ENCODE peak calls at places on chromosome 21, in seven cellular contexts. T, U, E, J, Z, O and S are unnamed samples.

GRCh38 chr21:45593162-45594022 is 50.1 kb upstream of the PCBP3 start:
- DNase-seq in T (no peak), U (no peak), E (no peak), J (no peak), Z (no peak), O (no peak), S (no peak)

GRCh38 chr21:45294509-45295291 is 7.0 kb upstream of the POFUT2 start:
- DNase-seq in T (peak), U (no peak), E (peak), J (peak), Z (no peak), O (no peak), S (peak)

GRCh38 chr21:28089599-28090421 is 902.9 kb downstream of the LTN1 start:
- DNase-seq in T (peak), U (no peak), E (no peak), J (no peak), Z (peak), O (no peak), S (no peak)

GRCh38 chr21:43854773-43855633 is 10.0 kb upstream of the AGPAT3 start:
- DNase-seq in T (no peak), U (no peak), E (no peak), J (no peak), Z (no peak), O (no peak), S (no peak)

GRCh38 chr21:46071082-46071481 is 26.8 kb upstream of the COL6A2 start:
- DNase-seq in T (no peak), U (no peak), E (no peak), J (no peak), Z (no peak), O (no peak), S (peak)

GRCh38 chr21:42222821-42223390 is 4.0 kb downstream of the ABCG1 start:
- DNase-seq in T (no peak), U (no peak), E (no peak), J (no peak), Z (no peak), O (no peak), S (no peak)

GRCh38 chr21:34836933-34837505 is 168.2 kb downstream of the CLIC6 start:
- DNase-seq in T (no peak), U (no peak), E (no peak), J (no peak), Z (no peak), O (no peak), S (no peak)

GRCh38 chr21:43578677-43579313 is 80.5 kb downstream of the HSF2BP start:
- DNase-seq in T (no peak), U (no peak), E (peak), J (no peak), Z (no peak), O (no peak), S (no peak)

GRCh38 chr21:43957128-43957571 is 55.0 kb upstream of the TRAPPC10 start:
- DNase-seq in T (no peak), U (no peak), E (no peak), J (no peak), Z (no peak), O (no peak), S (no peak)

GRCh38 chr21:42747746-42748351 is 94.4 kb downstream of the PDE9A start:
- DNase-seq in T (no peak), U (no peak), E (no peak), J (no peak), Z (no peak), O (no peak), S (no peak)

GRCh38 chr21:42505090-42505726 is 8.4 kb upstream of the SLC37A1 start:
- DNase-seq in T (no peak), U (no peak), E (no peak), J (no peak), Z (no peak), O (no peak), S (no peak)

GRCh38 chr21:34642211-34643075 is 26.4 kb upstream of the CLIC6 start:
- DNase-seq in T (peak), U (no peak), E (peak), J (no peak), Z (peak), O (no peak), S (peak)

GRCh38 chr21:33266784-33267135 is 593 bp downstream of the IL10RB start:
- DNase-seq in T (no peak), U (no peak), E (no peak), J (no peak), Z (no peak), O (no peak), S (no peak)

GRCh38 chr21:44572959-44573583 is 458 bp upstream of the KRTAP10-4 start:
- DNase-seq in T (peak), U (no peak), E (peak), J (no peak), Z (peak), O (no peak), S (peak)

GRCh38 chr21:33259428-33259827 is 6.7 kb upstream of the IL10RB start:
- DNase-seq in T (no peak), U (no peak), E (no peak), J (no peak), Z (no peak), O (no peak), S (no peak)

GRCh38 chr21:45970674-45971486 is 10.7 kb upstream of the COL6A1 start:
- DNase-seq in T (peak), U (no peak), E (peak), J (no peak), Z (no peak), O (no peak), S (peak)